ENCODE peak calls at places on chromosomes 16 and 17, in four cellular contexts. One of them, this sample, is unnamed.

GRCh38 chr16:14600164-14600563 is 29.9 kb downstream of the PARN start:
- DNase-seq in stimulated activated CD8-positive, alpha-beta memory T cell treated with anti-CD3 and anti-CD28 coated beads, Interleukin-7, amount 100 ng/mL, for 1 hour: no peak
- DNase-seq in progenitor cell of endocrine pancreas: no peak
- DNase-seq in endothelial cell: no peak
- DNase-seq in this sample: no peak

GRCh38 chr16:67388191-67388590 is 5.1 kb downstream of the TPPP3 start:
- DNase-seq in stimulated activated CD8-positive, alpha-beta memory T cell treated with anti-CD3 and anti-CD28 coated beads, Interleukin-7, amount 100 ng/mL, for 1 hour: no peak
- DNase-seq in progenitor cell of endocrine pancreas: no peak
- DNase-seq in endothelial cell: no peak
- DNase-seq in this sample: no peak

GRCh38 chr17:61294777-61295176 is 104.9 kb upstream of the TBX2 start:
- DNase-seq in stimulated activated CD8-positive, alpha-beta memory T cell treated with anti-CD3 and anti-CD28 coated beads, Interleukin-7, amount 100 ng/mL, for 1 hour: no peak
- DNase-seq in progenitor cell of endocrine pancreas: no peak
- DNase-seq in endothelial cell: no peak
- DNase-seq in this sample: no peak

GRCh38 chr17:45837187-45837586 is 7.5 kb upstream of the SPPL2C start:
- DNase-seq in stimulated activated CD8-positive, alpha-beta memory T cell treated with anti-CD3 and anti-CD28 coated beads, Interleukin-7, amount 100 ng/mL, for 1 hour: no peak
- DNase-seq in progenitor cell of endocrine pancreas: no peak
- DNase-seq in endothelial cell: no peak
- DNase-seq in this sample: no peak

GRCh38 chr16:77273-77806 is 685 bp upstream of the MPG start:
- DNase-seq in stimulated activated CD8-positive, alpha-beta memory T cell treated with anti-CD3 and anti-CD28 coated beads, Interleukin-7, amount 100 ng/mL, for 1 hour: no peak
- DNase-seq in progenitor cell of endocrine pancreas: no peak
- DNase-seq in endothelial cell: peak
- DNase-seq in this sample: no peak

GRCh38 chr16:67186550-67186950 is 2.8 kb upstream of the MATCAP1 start:
- DNase-seq in stimulated activated CD8-positive, alpha-beta memory T cell treated with anti-CD3 and anti-CD28 coated beads, Interleukin-7, amount 100 ng/mL, for 1 hour: no peak
- DNase-seq in progenitor cell of endocrine pancreas: no peak
- DNase-seq in endothelial cell: no peak
- DNase-seq in this sample: no peak

GRCh38 chr17:75010683-75011406 is 1.6 kb upstream of the MRPL58 start:
- DNase-seq in stimulated activated CD8-positive, alpha-beta memory T cell treated with anti-CD3 and anti-CD28 coated beads, Interleukin-7, amount 100 ng/mL, for 1 hour: no peak
- DNase-seq in progenitor cell of endocrine pancreas: no peak
- DNase-seq in endothelial cell: peak
- DNase-seq in this sample: no peak

GRCh38 chr17:44219126-44219635 is 294 bp downstream of the UBTF start:
- DNase-seq in stimulated activated CD8-positive, alpha-beta memory T cell treated with anti-CD3 and anti-CD28 coated beads, Interleukin-7, amount 100 ng/mL, for 1 hour: peak
- DNase-seq in progenitor cell of endocrine pancreas: peak
- DNase-seq in endothelial cell: peak
- DNase-seq in this sample: peak

GRCh38 chr17:75013077-75013391 is 564 bp downstream of the MRPL58 start:
- DNase-seq in stimulated activated CD8-positive, alpha-beta memory T cell treated with anti-CD3 and anti-CD28 coated beads, Interleukin-7, amount 100 ng/mL, for 1 hour: no peak
- DNase-seq in progenitor cell of endocrine pancreas: no peak
- DNase-seq in endothelial cell: no peak
- DNase-seq in this sample: no peak

GRCh38 chr16:5722220-5722619 is 624.6 kb upstream of the EEF2KMT start:
- DNase-seq in stimulated activated CD8-positive, alpha-beta memory T cell treated with anti-CD3 and anti-CD28 coated beads, Interleukin-7, amount 100 ng/mL, for 1 hour: no peak
- DNase-seq in progenitor cell of endocrine pancreas: no peak
- DNase-seq in endothelial cell: no peak
- DNase-seq in this sample: no peak